ENCODE peak calls at places on chromosomes 4 and X, in six cellular contexts. N is GM23248, F is IMR-90, K is kidney, S is MM.1S, X is SK-N-SH. Q is an unnamed sample.

GRCh38 chrX:23524467-23524866 is 142.8 kb upstream of the PRDX4 start:
- DNase-seq in X (no peak), S (no peak), K (no peak), F (no peak), N (no peak), Q (no peak)

GRCh38 chr4:150510176-150510875 is 71.6 kb upstream of the MAB21L2 start:
- DNase-seq in K (no peak), N (peak; percentile 88), X (no peak), S (no peak), F (peak; percentile 86), Q (no peak)

GRCh38 chr4:1177274-1178141 is 5.1 kb upstream of the SPON2 start:
- DNase-seq in X (no peak), K (peak; percentile 63), F (no peak), S (no peak), N (peak; percentile 78), Q (no peak)

GRCh38 chrX:132490086-132490419 is 1.2 kb upstream of the MBNL3 start:
- DNase-seq in K (no peak), N (no peak), S (peak; percentile 33), X (no peak), F (no peak), Q (no peak)

GRCh38 chr4:128812360-128812958 is 3.0 kb downstream of the JADE1 start:
- DNase-seq in K (peak; percentile 86), F (peak; percentile 81), S (peak; percentile 82), N (peak; percentile 92), X (peak; percentile 82), Q (peak; percentile 86)

GRCh38 chrX:40068048-40068447 is 29.7 kb downstream of the BCOR start:
- DNase-seq in F (no peak), S (no peak), K (no peak), X (no peak), N (peak; percentile 39), Q (peak; percentile 46)

GRCh38 chr4:160928482-160928881 is 1235.3 kb downstream of the FSTL5 start:
- DNase-seq in X (no peak), K (no peak), S (no peak), N (no peak), F (no peak), Q (no peak)

GRCh38 chrX:78945186-78945912 is at the start of gene P2RY10:
- DNase-seq in N (no peak), F (no peak), X (no peak), S (peak; percentile 85), K (no peak), Q (peak; percentile 76)

GRCh38 chrX:38896724-38897298 is 95.6 kb downstream of the MID1IP1 start:
- DNase-seq in S (no peak), X (no peak), N (no peak), F (no peak), K (no peak), Q (no peak)

GRCh38 chr4:90419124-90419711 is 292.0 kb downstream of the CCSER1 start:
- DNase-seq in N (peak; percentile 37), X (peak; percentile 52), F (peak; percentile 37), S (peak; percentile 43), K (no peak), Q (peak; percentile 73)

GRCh38 chr4:121164291-121164690 is at the start of gene TNIP3:
- DNase-seq in S (no peak), X (no peak), F (peak; percentile 55), K (no peak), N (peak; percentile 42), Q (no peak)

GRCh38 chr4:14837860-14838259 is 164.4 kb upstream of the CPEB2 start:
- DNase-seq in S (no peak), K (no peak), X (no peak), N (peak; percentile 14), F (no peak), Q (peak; percentile 42)

GRCh38 chrX:31092476-31092875 is 20.6 kb upstream of the FTHL17 start:
- DNase-seq in K (no peak), F (no peak), N (no peak), S (no peak), X (no peak), Q (no peak)

GRCh38 chr4:37988670-37989069 is 28.5 kb downstream of the PTTG2 start:
- DNase-seq in F (peak; percentile 37), X (no peak), S (no peak), N (no peak), K (no peak), Q (no peak)
- H3K9ac ChIP-seq in F (no peak overlapping the region), X (no peak overlapping the region), S (no peak overlapping the region), N (no peak overlapping the region), K (no peak overlapping the region), Q (no peak overlapping the region)

DNA sequence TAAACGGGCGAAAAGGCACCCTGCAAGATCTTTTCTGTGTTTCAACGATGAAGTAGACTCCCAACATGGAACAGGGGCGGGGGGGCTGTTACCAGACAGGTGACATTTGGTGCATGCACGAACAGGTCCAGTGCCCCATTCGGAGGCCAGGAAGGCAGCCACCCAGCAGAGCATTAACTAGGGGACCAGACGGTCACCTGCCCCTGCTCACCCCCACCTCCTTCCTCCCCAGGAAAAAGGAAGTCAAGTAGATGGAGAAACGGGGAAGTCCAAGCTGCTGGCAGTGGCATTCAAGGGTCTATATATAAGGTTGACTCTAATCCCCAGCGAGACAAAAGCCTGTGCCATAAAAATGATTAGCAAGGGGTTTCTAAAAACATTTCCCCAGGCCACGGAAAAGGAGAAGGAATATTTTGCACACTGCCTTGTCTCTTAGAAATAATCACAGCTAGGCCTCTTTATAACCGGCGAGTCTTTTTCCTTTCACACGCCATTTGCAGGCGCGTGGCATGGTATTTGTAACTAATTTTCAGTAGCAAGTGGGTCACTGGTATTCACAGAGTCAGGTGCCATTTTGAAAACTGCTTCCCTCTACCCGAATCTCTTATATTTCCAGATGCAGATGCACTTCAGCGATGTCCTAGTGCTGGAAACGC is 1.2 kb upstream of the TMSB4X start:
- DNase-seq in X (no peak), S (no peak), K (no peak), F (no peak), N (no peak), Q (no peak)
- H3K9ac ChIP-seq in X (peak overlapping the region; percentile 100), S (peak overlapping the region; percentile 45), K (peak overlapping the region; percentile 24), F (peak overlapping the region; percentile 89), N (peak overlapping the region; percentile 100), Q (peak overlapping the region; percentile 94)

GRCh38 chr4:185839204-185839712 is 27.3 kb upstream of the SORBS2 start:
- DNase-seq in F (peak; percentile 91), N (peak; percentile 96), S (no peak), X (no peak), K (peak; percentile 90), Q (no peak)
- H3K9ac ChIP-seq in F (no peak overlapping the region), N (peak overlapping the region; percentile 51), S (no peak overlapping the region), X (peak overlapping the region; percentile 67), K (no peak overlapping the region), Q (no peak overlapping the region)

GRCh38 chr4:110501826-110502225 is 25.9 kb downstream of the ENPEP start:
- DNase-seq in X (no peak), N (peak; percentile 49), K (no peak), S (no peak), F (peak; percentile 16), Q (no peak)
- H3K9ac ChIP-seq in X (no peak overlapping the region), N (no peak overlapping the region), K (no peak overlapping the region), S (no peak overlapping the region), F (no peak overlapping the region), Q (no peak overlapping the region)

DNA sequence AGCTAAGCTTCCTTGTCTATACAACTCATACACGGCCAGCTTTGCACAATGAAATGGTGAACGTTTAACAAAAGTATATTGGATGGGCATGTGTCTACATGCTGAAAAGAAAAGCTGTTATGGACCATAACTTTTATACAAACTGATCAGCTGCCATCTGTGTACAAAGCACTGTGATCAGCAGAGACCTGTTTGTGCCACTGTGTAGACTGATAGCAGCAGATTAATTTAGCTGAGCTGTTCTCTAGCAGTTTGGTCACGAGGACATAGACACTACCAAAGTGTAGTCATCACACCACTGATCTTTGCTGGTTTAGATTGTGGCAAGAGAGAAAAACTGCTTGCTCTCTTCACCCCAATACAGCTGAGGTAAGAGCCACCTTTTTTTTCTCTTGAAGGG is 124.5 kb downstream of the RAPGEF2 start:
- DNase-seq in X (no peak), S (no peak), K (no peak), N (peak; percentile 17), F (peak; percentile 39), Q (no peak)
- H3K9ac ChIP-seq in X (peak overlapping the region; percentile 36), S (no peak overlapping the region), K (peak overlapping the region; percentile 43), N (peak overlapping the region; percentile 47), F (peak overlapping the region; percentile 11), Q (no peak overlapping the region)

Q was measured in Karpas-422.